ENCODE peak calls at places on chromosomes 5 and 9, in eight cellular contexts. E is NCI-H1417, Y is EL, M is NCI-H1092, K is GM18507, I is AG10803, B is posterior cingulate gyrus, O is neural crest cell. C is an unnamed sample.

GRCh38 chr9:122213589-122214413 is 15.0 kb downstream of the LHX6 start:
- DNase-seq in O (peak), I (no peak), K (peak), Y (peak), E (peak), B (no peak), M (peak), C (peak)

GRCh38 chr9:122402403-122403268 is 31.8 kb downstream of the PTGS1 start:
- DNase-seq in Y (peak), E (peak), I (peak), M (no peak), K (no peak), B (no peak), O (no peak), C (no peak)

GRCh38 chr9:35272989-35273388 is 111.2 kb downstream of the UNC13B start:
- DNase-seq in Y (peak), I (peak), K (no peak), M (no peak), O (no peak), B (no peak), E (no peak), C (no peak)

GRCh38 chr5:80249876-80250275 is 6.0 kb downstream of the SERINC5 start:
- DNase-seq in K (no peak), O (no peak), I (no peak), B (no peak), Y (no peak), M (no peak), E (no peak), C (no peak)

GRCh38 chr9:26078706-26079105 is 400.5 kb upstream of the TUSC1 start:
- DNase-seq in M (no peak), Y (no peak), O (no peak), I (no peak), K (no peak), B (no peak), E (no peak), C (no peak)

GRCh38 chr5:58378613-58379385 is 81.1 kb downstream of the PLK2 start:
- DNase-seq in I (no peak), E (no peak), Y (no peak), O (no peak), K (no peak), M (no peak), B (no peak), C (no peak)

GRCh38 chr5:102314328-102314727 is 18.2 kb upstream of the SLCO4C1 start:
- DNase-seq in B (no peak), E (peak), M (no peak), I (no peak), O (no peak), Y (no peak), K (no peak), C (no peak)

GRCh38 chr9:79053613-79054012 is 518.2 kb upstream of the TLE4 start:
- DNase-seq in I (peak), O (no peak), K (no peak), B (no peak), E (peak), Y (peak), M (no peak), C (no peak)

GRCh38 chr5:81140942-81141341 is 92.2 kb upstream of the CKMT2 start:
- DNase-seq in I (peak), M (no peak), O (no peak), K (no peak), E (no peak), B (no peak), Y (peak), C (no peak)

GRCh38 chr5:124060010-124060409 is 548.0 kb downstream of the CSNK1G3 start:
- DNase-seq in B (no peak), M (no peak), K (no peak), O (no peak), I (no peak), E (no peak), Y (no peak), C (no peak)

GRCh38 chr9:134564431-134565170 is 77.0 kb upstream of the COL5A1 start:
- DNase-seq in B (no peak), O (no peak), E (no peak), K (no peak), I (peak), M (no peak), Y (peak), C (no peak)

GRCh38 chr5:77921369-77921768 is 145.2 kb upstream of the TBCA start:
- DNase-seq in Y (no peak), I (no peak), E (no peak), O (no peak), B (no peak), K (no peak), M (no peak), C (no peak)

GRCh38 chr9:13022756-13023155 is 247.9 kb downstream of the LURAP1L start:
- DNase-seq in Y (no peak), B (no peak), I (peak), M (no peak), K (no peak), E (no peak), O (no peak), C (no peak)

GRCh38 chr9:104586496-104587180 is 12.6 kb downstream of the OR13C5 start:
- DNase-seq in E (no peak), O (no peak), M (no peak), Y (no peak), I (peak), B (no peak), K (no peak), C (no peak)

GRCh38 chr9:131393622-131394463 is at the start of gene PRRC2B:
- DNase-seq in M (peak), I (peak), E (peak), B (peak), O (peak), Y (peak), K (peak), C (peak)

GRCh38 chr9:103942652-103943051 is 151.5 kb upstream of the SMC2 start:
- DNase-seq in I (no peak), O (no peak), B (no peak), K (no peak), Y (no peak), M (peak), E (peak), C (no peak)

GRCh38 chr5:76791461-76791860 is 27.4 kb upstream of the F2RL1 start:
- DNase-seq in B (no peak), O (no peak), Y (no peak), E (no peak), M (no peak), I (peak), K (no peak), C (no peak)

GRCh38 chr9:78985084-78985738 is 586.6 kb upstream of the TLE4 start:
- DNase-seq in Y (peak), K (no peak), B (no peak), O (no peak), E (peak), M (no peak), I (peak), C (no peak)

GRCh38 chr9:109381011-109381729 is 60.3 kb upstream of the EPB41L4B start:
- DNase-seq in I (no peak), Y (peak), K (peak), E (no peak), O (no peak), M (no peak), B (no peak), C (no peak)

GRCh38 chr5:179974946-179975712 is 67.4 kb upstream of the TBC1D9B start:
- DNase-seq in E (peak), M (peak), Y (peak), K (peak), I (peak), B (peak), O (peak), C (peak)

GRCh38 chr9:113388833-113389232 is 12.0 kb upstream of the HDHD3 start:
- DNase-seq in O (no peak), Y (no peak), E (no peak), I (no peak), K (no peak), M (no peak), B (no peak), C (no peak)

GRCh38 chr5:37838152-37838932 is 1.5 kb downstream of the GDNF start:
- DNase-seq in E (no peak), K (no peak), M (no peak), B (no peak), O (peak), Y (peak), I (peak), C (no peak)

GRCh38 chr5:14039576-14039975 is 95.1 kb upstream of the DNAH5 start:
- DNase-seq in K (no peak), Y (peak), E (no peak), M (no peak), I (peak), B (no peak), O (no peak), C (no peak)

GRCh38 chr9:14645648-14646047 is 47.6 kb downstream of the ZDHHC21 start:
- DNase-seq in I (no peak), Y (peak), B (no peak), O (no peak), K (no peak), E (no peak), M (no peak), C (no peak)